ENCODE peak calls at places on chromosome 22, in nine cellular contexts. One of them, this sample, is unnamed.

GRCh38 chr22:47301820-47302475 is 539.5 kb downstream of the TBC1D22A start:
- DNase-seq in MM.1S: no peak
- DNase-seq in WERI-Rb-1: no peak
- DNase-seq in A549: no peak
- DNase-seq in psoas muscle: no peak
- DNase-seq in heart left ventricle: no peak
- DNase-seq in CD8-positive, alpha-beta T cell: no peak
- DNase-seq in cardiac muscle cell: no peak
- DNase-seq in CD4-positive, alpha-beta T cell: no peak
- DNase-seq in this sample: no peak

GRCh38 chr22:37967147-37967546 is 13.6 kb downstream of the POLR2F start:
- DNase-seq in cardiac muscle cell: no peak
- DNase-seq in A549: no peak
- DNase-seq in heart left ventricle: no peak
- DNase-seq in MM.1S: no peak
- DNase-seq in WERI-Rb-1: no peak
- DNase-seq in CD4-positive, alpha-beta T cell: no peak
- DNase-seq in CD8-positive, alpha-beta T cell: no peak
- DNase-seq in psoas muscle: no peak
- DNase-seq in this sample: no peak

GRCh38 chr22:31084811-31085492 is 3.8 kb downstream of the SMTN start:
- DNase-seq in A549: peak; percentile 39
- DNase-seq in WERI-Rb-1: peak; percentile 82
- DNase-seq in CD4-positive, alpha-beta T cell: peak; percentile 71
- DNase-seq in CD8-positive, alpha-beta T cell: peak; percentile 85
- DNase-seq in MM.1S: peak; percentile 88
- DNase-seq in psoas muscle: peak; percentile 91
- DNase-seq in cardiac muscle cell: peak; percentile 91
- DNase-seq in heart left ventricle: peak; percentile 92
- DNase-seq in this sample: peak; percentile 50

GRCh38 chr22:38347944-38348750 is 30.9 kb upstream of the CSNK1E start:
- DNase-seq in heart left ventricle: no peak
- DNase-seq in cardiac muscle cell: no peak
- DNase-seq in WERI-Rb-1: peak; percentile 68
- DNase-seq in MM.1S: no peak
- DNase-seq in A549: no peak
- DNase-seq in psoas muscle: no peak
- DNase-seq in CD4-positive, alpha-beta T cell: no peak
- DNase-seq in CD8-positive, alpha-beta T cell: no peak
- DNase-seq in this sample: no peak

GRCh38 chr22:29867260-29867659 is 15.7 kb upstream of the MTMR3 start:
- DNase-seq in cardiac muscle cell: no peak
- DNase-seq in A549: no peak
- DNase-seq in MM.1S: no peak
- DNase-seq in WERI-Rb-1: no peak
- DNase-seq in psoas muscle: no peak
- DNase-seq in heart left ventricle: no peak
- DNase-seq in CD8-positive, alpha-beta T cell: no peak
- DNase-seq in CD4-positive, alpha-beta T cell: no peak
- DNase-seq in this sample: no peak

GRCh38 chr22:35102663-35103062 is 36.7 kb downstream of the ISX start:
- DNase-seq in cardiac muscle cell: peak; percentile 72
- DNase-seq in heart left ventricle: no peak
- DNase-seq in CD4-positive, alpha-beta T cell: no peak
- DNase-seq in MM.1S: peak; percentile 51
- DNase-seq in psoas muscle: no peak
- DNase-seq in A549: peak; percentile 27
- DNase-seq in CD8-positive, alpha-beta T cell: no peak
- DNase-seq in WERI-Rb-1: no peak
- DNase-seq in this sample: no peak

GRCh38 chr22:50218996-50219727 is 18.4 kb downstream of the SELENOO start:
- DNase-seq in psoas muscle: peak; percentile 84
- DNase-seq in MM.1S: no peak
- DNase-seq in CD8-positive, alpha-beta T cell: no peak
- DNase-seq in A549: peak; percentile 42
- DNase-seq in heart left ventricle: peak; percentile 83
- DNase-seq in cardiac muscle cell: peak; percentile 47
- DNase-seq in CD4-positive, alpha-beta T cell: no peak
- DNase-seq in WERI-Rb-1: peak; percentile 52
- DNase-seq in this sample: peak; percentile 47

GRCh38 chr22:26906464-26906863 is 249.1 kb downstream of the MIAT start:
- DNase-seq in heart left ventricle: no peak
- DNase-seq in CD8-positive, alpha-beta T cell: no peak
- DNase-seq in cardiac muscle cell: no peak
- DNase-seq in WERI-Rb-1: no peak
- DNase-seq in psoas muscle: no peak
- DNase-seq in MM.1S: no peak
- DNase-seq in A549: no peak
- DNase-seq in CD4-positive, alpha-beta T cell: no peak
- DNase-seq in this sample: no peak

GRCh38 chr22:39519681-39520053 is 695 bp upstream of the ATF4 start:
- DNase-seq in CD8-positive, alpha-beta T cell: no peak
- DNase-seq in psoas muscle: peak; percentile 64
- DNase-seq in heart left ventricle: peak; percentile 72
- DNase-seq in WERI-Rb-1: peak; percentile 72
- DNase-seq in cardiac muscle cell: peak; percentile 74
- DNase-seq in CD4-positive, alpha-beta T cell: no peak
- DNase-seq in MM.1S: peak; percentile 48
- DNase-seq in A549: peak; percentile 61
- DNase-seq in this sample: no peak
- TF ChIP-seq CTCF in CD8-positive, alpha-beta T cell: no peak
- TF ChIP-seq CTCF in psoas muscle: peak; percentile 39
- TF ChIP-seq CTCF in heart left ventricle: peak; percentile 57
- TF ChIP-seq CTCF in WERI-Rb-1: peak; percentile 32
- TF ChIP-seq CTCF in cardiac muscle cell: peak; percentile 43
- TF ChIP-seq CTCF in CD4-positive, alpha-beta T cell: peak; percentile 47
- TF ChIP-seq CTCF in MM.1S: peak; percentile 51
- TF ChIP-seq CTCF in A549: peak; percentile 21
- TF ChIP-seq CTCF in this sample: peak; percentile 16

GRCh38 chr22:42620084-42620483 is 5.4 kb upstream of the POLDIP3 start:
- DNase-seq in psoas muscle: no peak
- DNase-seq in CD4-positive, alpha-beta T cell: no peak
- DNase-seq in heart left ventricle: no peak
- DNase-seq in cardiac muscle cell: no peak
- DNase-seq in A549: no peak
- DNase-seq in MM.1S: no peak
- DNase-seq in WERI-Rb-1: no peak
- DNase-seq in CD8-positive, alpha-beta T cell: no peak
- DNase-seq in this sample: no peak

GRCh38 chr22:42619261-42620063 is 4.8 kb upstream of the POLDIP3 start:
- DNase-seq in psoas muscle: no peak
- DNase-seq in MM.1S: no peak
- DNase-seq in cardiac muscle cell: no peak
- DNase-seq in CD8-positive, alpha-beta T cell: no peak
- DNase-seq in heart left ventricle: no peak
- DNase-seq in CD4-positive, alpha-beta T cell: no peak
- DNase-seq in A549: no peak
- DNase-seq in WERI-Rb-1: no peak
- DNase-seq in this sample: no peak

GRCh38 chr22:42623301-42623751 is 8.6 kb upstream of the POLDIP3 start:
- DNase-seq in CD4-positive, alpha-beta T cell: no peak
- DNase-seq in cardiac muscle cell: no peak
- DNase-seq in psoas muscle: no peak
- DNase-seq in WERI-Rb-1: no peak
- DNase-seq in A549: no peak
- DNase-seq in MM.1S: peak; percentile 70
- DNase-seq in CD8-positive, alpha-beta T cell: no peak
- DNase-seq in heart left ventricle: no peak
- DNase-seq in this sample: no peak

GRCh38 chr22:42622061-42622710 is 7.5 kb upstream of the POLDIP3 start:
- DNase-seq in cardiac muscle cell: no peak
- DNase-seq in psoas muscle: no peak
- DNase-seq in heart left ventricle: no peak
- DNase-seq in A549: no peak
- DNase-seq in WERI-Rb-1: no peak
- DNase-seq in CD8-positive, alpha-beta T cell: no peak
- DNase-seq in MM.1S: no peak
- DNase-seq in CD4-positive, alpha-beta T cell: no peak
- DNase-seq in this sample: no peak

DNA sequence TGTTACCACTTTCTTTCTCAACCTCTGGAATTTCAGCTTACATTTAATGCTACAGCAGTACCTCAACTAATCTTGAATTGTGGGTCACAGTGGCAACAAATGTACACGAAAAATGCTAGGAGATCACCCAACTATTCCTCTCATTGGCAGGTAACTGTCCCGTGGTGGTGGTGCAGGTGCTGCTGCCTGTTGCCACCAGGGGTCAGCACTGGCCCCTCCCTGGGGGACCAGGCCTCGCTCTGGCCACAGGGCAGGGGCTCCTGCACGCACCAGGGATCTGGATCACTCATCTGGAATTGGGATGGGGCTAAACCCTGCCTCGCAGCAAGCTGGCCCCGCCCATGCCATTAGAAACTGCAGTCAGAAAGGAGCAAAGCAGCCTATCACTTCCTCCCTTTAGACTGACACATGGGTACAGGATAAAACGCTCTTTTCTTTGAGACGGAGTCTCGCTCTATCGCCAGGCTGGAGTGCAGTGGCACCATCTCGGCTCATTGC is 6.9 kb upstream of the POLDIP3 start:
- DNase-seq in cardiac muscle cell: peak; percentile 83
- DNase-seq in CD4-positive, alpha-beta T cell: peak; percentile 44
- DNase-seq in A549: peak; percentile 64
- DNase-seq in WERI-Rb-1: peak; percentile 78
- DNase-seq in heart left ventricle: peak; percentile 74
- DNase-seq in CD8-positive, alpha-beta T cell: peak; percentile 57
- DNase-seq in MM.1S: peak; percentile 55
- DNase-seq in psoas muscle: peak; percentile 78
- DNase-seq in this sample: no peak
- H3K27ac ChIP-seq in cardiac muscle cell: no peak overlapping the region
- H3K27ac ChIP-seq in CD4-positive, alpha-beta T cell: no peak overlapping the region
- H3K27ac ChIP-seq in A549: no peak overlapping the region
- H3K27ac ChIP-seq in WERI-Rb-1: no peak overlapping the region
- H3K27ac ChIP-seq in heart left ventricle: peak overlapping the region; percentile 32
- H3K27ac ChIP-seq in CD8-positive, alpha-beta T cell: no peak overlapping the region
- H3K27ac ChIP-seq in MM.1S: no peak overlapping the region
- H3K27ac ChIP-seq in psoas muscle: peak overlapping the region; percentile 64
- H3K27ac ChIP-seq in this sample: no peak overlapping the region

DNA sequence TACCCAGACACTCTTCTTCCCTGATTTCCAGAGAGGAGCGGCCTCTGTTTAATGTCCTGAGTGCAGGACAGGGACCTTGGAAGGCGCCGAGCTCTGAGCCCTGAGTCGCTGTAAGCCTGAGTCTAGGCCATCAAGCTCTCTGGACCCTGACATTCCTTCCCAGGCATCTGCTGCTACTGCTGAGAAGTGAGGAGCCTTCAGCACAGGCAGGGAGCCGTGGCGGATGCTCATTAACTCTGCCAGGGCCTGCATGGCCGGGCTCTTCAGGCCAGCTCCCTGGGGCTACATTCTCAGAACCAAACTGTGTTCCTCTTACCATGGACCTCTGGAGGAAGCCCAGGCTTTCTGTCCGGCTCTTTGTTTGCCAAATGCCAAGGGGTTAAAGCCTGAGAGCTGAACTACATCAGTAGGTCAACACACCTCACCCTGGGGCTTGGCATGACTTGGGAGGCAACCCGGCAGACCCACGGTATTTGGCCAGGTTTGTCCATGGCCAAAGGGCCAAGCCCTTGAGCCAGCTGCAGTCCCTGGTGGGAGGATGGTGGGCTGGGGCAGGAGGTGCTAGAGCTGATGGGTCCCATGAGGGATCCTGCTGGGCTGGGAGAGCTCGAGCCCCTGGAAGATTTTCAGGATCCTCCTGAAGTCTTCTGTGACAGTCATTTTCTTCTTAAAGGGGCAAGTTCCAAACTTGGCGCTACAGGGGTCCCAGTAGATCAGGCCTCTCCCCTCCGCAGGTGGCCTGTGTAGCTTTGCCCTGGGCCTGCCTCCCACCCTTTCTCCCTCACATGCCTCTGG is 721.3 kb downstream of the BRD1 start:
- DNase-seq in CD8-positive, alpha-beta T cell: no peak
- DNase-seq in heart left ventricle: no peak
- DNase-seq in A549: no peak
- DNase-seq in cardiac muscle cell: no peak
- DNase-seq in MM.1S: no peak
- DNase-seq in WERI-Rb-1: no peak
- DNase-seq in psoas muscle: no peak
- DNase-seq in CD4-positive, alpha-beta T cell: no peak
- DNase-seq in this sample: no peak
- H3K9me3 ChIP-seq in CD8-positive, alpha-beta T cell: no peaks in the 10 kb centered on the region
- H3K9me3 ChIP-seq in heart left ventricle: no peaks in the 10 kb centered on the region
- H3K9me3 ChIP-seq in A549: no peaks in the 10 kb centered on the region
- H3K9me3 ChIP-seq in cardiac muscle cell: no peaks in the 10 kb centered on the region
- H3K9me3 ChIP-seq in MM.1S: no peaks in the 10 kb centered on the region
- H3K9me3 ChIP-seq in WERI-Rb-1: no peaks in the 10 kb centered on the region
- H3K9me3 ChIP-seq in psoas muscle: no peaks in the 10 kb centered on the region
- H3K9me3 ChIP-seq in CD4-positive, alpha-beta T cell: no peaks in the 10 kb centered on the region
- H3K9me3 ChIP-seq in this sample: peaks cover 78% of the 10 kb centered on the region

GRCh38 chr22:36546932-36547331 is 18.0 kb upstream of the EIF3D start:
- DNase-seq in WERI-Rb-1: no peak
- DNase-seq in MM.1S: no peak
- DNase-seq in heart left ventricle: no peak
- DNase-seq in psoas muscle: no peak
- DNase-seq in cardiac muscle cell: no peak
- DNase-seq in CD8-positive, alpha-beta T cell: no peak
- DNase-seq in CD4-positive, alpha-beta T cell: no peak
- DNase-seq in A549: peak; percentile 76
- DNase-seq in this sample: peak; percentile 47

GRCh38 chr22:36544107-36544620 is 15.2 kb upstream of the EIF3D start:
- DNase-seq in CD4-positive, alpha-beta T cell: no peak
- DNase-seq in A549: no peak
- DNase-seq in CD8-positive, alpha-beta T cell: no peak
- DNase-seq in psoas muscle: no peak
- DNase-seq in heart left ventricle: no peak
- DNase-seq in MM.1S: no peak
- DNase-seq in cardiac muscle cell: no peak
- DNase-seq in WERI-Rb-1: no peak
- DNase-seq in this sample: no peak

GRCh38 chr22:36548606-36549005 is 19.6 kb upstream of the EIF3D start:
- DNase-seq in MM.1S: no peak
- DNase-seq in CD4-positive, alpha-beta T cell: no peak
- DNase-seq in CD8-positive, alpha-beta T cell: no peak
- DNase-seq in cardiac muscle cell: no peak
- DNase-seq in heart left ventricle: no peak
- DNase-seq in WERI-Rb-1: no peak
- DNase-seq in A549: no peak
- DNase-seq in psoas muscle: no peak
- DNase-seq in this sample: no peak

GRCh38 chr22:36549033-36549432 is 20.1 kb upstream of the EIF3D start:
- DNase-seq in psoas muscle: no peak
- DNase-seq in heart left ventricle: no peak
- DNase-seq in CD8-positive, alpha-beta T cell: no peak
- DNase-seq in WERI-Rb-1: no peak
- DNase-seq in cardiac muscle cell: no peak
- DNase-seq in A549: no peak
- DNase-seq in CD4-positive, alpha-beta T cell: no peak
- DNase-seq in MM.1S: no peak
- DNase-seq in this sample: no peak

DNA sequence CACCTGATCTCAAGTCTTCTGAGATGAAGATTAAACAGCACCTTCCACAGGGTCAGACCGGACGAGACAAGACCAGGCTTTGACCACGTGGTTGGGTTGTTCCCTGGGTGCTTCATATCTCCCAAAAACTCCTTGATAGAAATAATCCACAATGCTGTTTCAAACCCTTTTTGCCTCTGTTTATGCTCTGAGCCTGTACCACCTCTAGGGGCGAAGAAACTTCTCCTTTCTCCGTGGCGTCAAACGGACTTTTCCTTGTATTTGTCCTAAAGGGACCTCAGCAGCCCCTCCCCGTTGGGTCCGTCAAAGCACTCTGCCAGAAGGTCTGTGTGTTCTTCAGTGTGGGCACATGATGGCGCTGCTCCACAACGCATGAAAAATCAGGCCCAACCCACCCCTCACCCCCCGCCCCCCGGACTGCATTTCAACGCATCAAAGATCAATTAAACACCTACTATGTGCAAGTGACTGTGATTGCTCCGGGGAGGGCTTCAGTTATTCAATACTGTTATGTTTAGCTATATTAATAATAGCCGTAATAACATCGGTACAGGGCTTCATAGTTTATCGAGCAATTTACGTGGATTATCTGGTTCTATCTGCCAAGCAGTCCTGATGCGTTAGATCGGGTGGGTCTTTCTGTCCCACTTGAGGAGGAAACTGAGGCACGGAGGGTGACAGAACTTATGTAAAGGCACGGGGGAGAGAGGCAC is 17.3 kb upstream of the EIF3D start:
- DNase-seq in CD4-positive, alpha-beta T cell: no peak
- DNase-seq in psoas muscle: peak; percentile 32
- DNase-seq in A549: peak; percentile 78
- DNase-seq in CD8-positive, alpha-beta T cell: peak; percentile 10
- DNase-seq in WERI-Rb-1: peak; percentile 75
- DNase-seq in MM.1S: peak; percentile 24
- DNase-seq in heart left ventricle: peak; percentile 36
- DNase-seq in cardiac muscle cell: peak; percentile 70
- DNase-seq in this sample: no peak
- TF ChIP-seq CTCF in CD4-positive, alpha-beta T cell: no peak
- TF ChIP-seq CTCF in psoas muscle: peak; percentile 47
- TF ChIP-seq CTCF in A549: peak; percentile 80
- TF ChIP-seq CTCF in CD8-positive, alpha-beta T cell: peak; percentile 28
- TF ChIP-seq CTCF in WERI-Rb-1: peak; percentile 76
- TF ChIP-seq CTCF in MM.1S: peak; percentile 21
- TF ChIP-seq CTCF in heart left ventricle: peak; percentile 45
- TF ChIP-seq CTCF in cardiac muscle cell: peak; percentile 53
- TF ChIP-seq CTCF in this sample: peak; percentile 58